ENCODE peak calls at places on chromosome 22, in nine cellular contexts. One of them, this sample, is unnamed.

GRCh38 chr22:27726344-27726725 is 75.2 kb downstream of the MN1 start:
- DNase-seq in psoas muscle: no peak
- DNase-seq in neural progenitor cell: no peak
- DNase-seq in fibroblast of the aortic adventitia: no peak
- DNase-seq in uterus: no peak
- DNase-seq in HFF-Myc: no peak
- DNase-seq in stomach: no peak
- DNase-seq in spleen: no peak
- DNase-seq in cardiac fibroblast: no peak
- DNase-seq in this sample: no peak

GRCh38 chr22:19987394-19988306 is 29.0 kb downstream of the ARVCF start:
- DNase-seq in psoas muscle: no peak
- DNase-seq in neural progenitor cell: no peak
- DNase-seq in fibroblast of the aortic adventitia: no peak
- DNase-seq in uterus: peak; percentile 53
- DNase-seq in HFF-Myc: no peak
- DNase-seq in stomach: no peak
- DNase-seq in spleen: no peak
- DNase-seq in cardiac fibroblast: no peak
- DNase-seq in this sample: no peak

GRCh38 chr22:21688706-21689381 is 23.0 kb downstream of the PPIL2 start:
- DNase-seq in psoas muscle: no peak
- DNase-seq in neural progenitor cell: no peak
- DNase-seq in fibroblast of the aortic adventitia: no peak
- DNase-seq in uterus: no peak
- DNase-seq in HFF-Myc: no peak
- DNase-seq in stomach: no peak
- DNase-seq in spleen: no peak
- DNase-seq in cardiac fibroblast: no peak
- DNase-seq in this sample: no peak

GRCh38 chr22:19740586-19740985 is 17.2 kb downstream of the GP1BB start:
- DNase-seq in psoas muscle: no peak
- DNase-seq in neural progenitor cell: no peak
- DNase-seq in fibroblast of the aortic adventitia: no peak
- DNase-seq in uterus: no peak
- DNase-seq in HFF-Myc: no peak
- DNase-seq in stomach: no peak
- DNase-seq in spleen: no peak
- DNase-seq in cardiac fibroblast: no peak
- DNase-seq in this sample: no peak

GRCh38 chr22:39361495-39361894 is 11.7 kb downstream of the SYNGR1 start:
- DNase-seq in psoas muscle: no peak
- DNase-seq in neural progenitor cell: no peak
- DNase-seq in fibroblast of the aortic adventitia: no peak
- DNase-seq in uterus: no peak
- DNase-seq in HFF-Myc: no peak
- DNase-seq in stomach: no peak
- DNase-seq in spleen: no peak
- DNase-seq in cardiac fibroblast: no peak
- DNase-seq in this sample: no peak

GRCh38 chr22:39520874-39521857 is 804 bp downstream of the ATF4 start:
- DNase-seq in psoas muscle: peak; percentile 86
- DNase-seq in neural progenitor cell: peak; percentile 71
- DNase-seq in fibroblast of the aortic adventitia: peak; percentile 72
- DNase-seq in uterus: peak; percentile 85
- DNase-seq in HFF-Myc: no peak
- DNase-seq in stomach: peak; percentile 77
- DNase-seq in spleen: peak; percentile 96
- DNase-seq in cardiac fibroblast: peak; percentile 88
- DNase-seq in this sample: peak; percentile 93

GRCh38 chr22:44159811-44160210 is 20.9 kb upstream of the PARVG start:
- DNase-seq in psoas muscle: no peak
- DNase-seq in neural progenitor cell: no peak
- DNase-seq in fibroblast of the aortic adventitia: peak; percentile 42
- DNase-seq in uterus: no peak
- DNase-seq in HFF-Myc: no peak
- DNase-seq in stomach: no peak
- DNase-seq in spleen: no peak
- DNase-seq in cardiac fibroblast: no peak
- DNase-seq in this sample: no peak

GRCh38 chr22:35887296-35887875 is 141.2 kb downstream of the RBFOX2 start:
- DNase-seq in psoas muscle: no peak
- DNase-seq in neural progenitor cell: no peak
- DNase-seq in fibroblast of the aortic adventitia: no peak
- DNase-seq in uterus: no peak
- DNase-seq in HFF-Myc: no peak
- DNase-seq in stomach: no peak
- DNase-seq in spleen: no peak
- DNase-seq in cardiac fibroblast: no peak
- DNase-seq in this sample: no peak

GRCh38 chr22:23789638-23790037 is 2.9 kb downstream of the SMARCB1 start:
- DNase-seq in psoas muscle: no peak
- DNase-seq in neural progenitor cell: no peak
- DNase-seq in fibroblast of the aortic adventitia: no peak
- DNase-seq in uterus: no peak
- DNase-seq in HFF-Myc: no peak
- DNase-seq in stomach: no peak
- DNase-seq in spleen: peak; percentile 24
- DNase-seq in cardiac fibroblast: no peak
- DNase-seq in this sample: peak; percentile 60

GRCh38 chr22:32901925-32902324 is 100.4 kb downstream of the TIMP3 start:
- DNase-seq in psoas muscle: no peak
- DNase-seq in neural progenitor cell: no peak
- DNase-seq in fibroblast of the aortic adventitia: no peak
- DNase-seq in uterus: no peak
- DNase-seq in HFF-Myc: no peak
- DNase-seq in stomach: no peak
- DNase-seq in spleen: no peak
- DNase-seq in cardiac fibroblast: no peak
- DNase-seq in this sample: no peak

GRCh38 chr22:41369089-41369745 is 12.5 kb upstream of the TEF start:
- DNase-seq in psoas muscle: no peak
- DNase-seq in neural progenitor cell: no peak
- DNase-seq in fibroblast of the aortic adventitia: no peak
- DNase-seq in uterus: no peak
- DNase-seq in HFF-Myc: no peak
- DNase-seq in stomach: no peak
- DNase-seq in spleen: no peak
- DNase-seq in cardiac fibroblast: no peak
- DNase-seq in this sample: no peak

GRCh38 chr22:35076648-35077047 is 10.7 kb downstream of the ISX start:
- DNase-seq in psoas muscle: no peak
- DNase-seq in neural progenitor cell: no peak
- DNase-seq in fibroblast of the aortic adventitia: no peak
- DNase-seq in uterus: no peak
- DNase-seq in HFF-Myc: no peak
- DNase-seq in stomach: no peak
- DNase-seq in spleen: no peak
- DNase-seq in cardiac fibroblast: no peak
- DNase-seq in this sample: no peak

GRCh38 chr22:44206696-44207095 is 26.0 kb downstream of the PARVG start:
- DNase-seq in psoas muscle: no peak
- DNase-seq in neural progenitor cell: no peak
- DNase-seq in fibroblast of the aortic adventitia: no peak
- DNase-seq in uterus: no peak
- DNase-seq in HFF-Myc: no peak
- DNase-seq in stomach: no peak
- DNase-seq in spleen: no peak
- DNase-seq in cardiac fibroblast: no peak
- DNase-seq in this sample: no peak

DNA sequence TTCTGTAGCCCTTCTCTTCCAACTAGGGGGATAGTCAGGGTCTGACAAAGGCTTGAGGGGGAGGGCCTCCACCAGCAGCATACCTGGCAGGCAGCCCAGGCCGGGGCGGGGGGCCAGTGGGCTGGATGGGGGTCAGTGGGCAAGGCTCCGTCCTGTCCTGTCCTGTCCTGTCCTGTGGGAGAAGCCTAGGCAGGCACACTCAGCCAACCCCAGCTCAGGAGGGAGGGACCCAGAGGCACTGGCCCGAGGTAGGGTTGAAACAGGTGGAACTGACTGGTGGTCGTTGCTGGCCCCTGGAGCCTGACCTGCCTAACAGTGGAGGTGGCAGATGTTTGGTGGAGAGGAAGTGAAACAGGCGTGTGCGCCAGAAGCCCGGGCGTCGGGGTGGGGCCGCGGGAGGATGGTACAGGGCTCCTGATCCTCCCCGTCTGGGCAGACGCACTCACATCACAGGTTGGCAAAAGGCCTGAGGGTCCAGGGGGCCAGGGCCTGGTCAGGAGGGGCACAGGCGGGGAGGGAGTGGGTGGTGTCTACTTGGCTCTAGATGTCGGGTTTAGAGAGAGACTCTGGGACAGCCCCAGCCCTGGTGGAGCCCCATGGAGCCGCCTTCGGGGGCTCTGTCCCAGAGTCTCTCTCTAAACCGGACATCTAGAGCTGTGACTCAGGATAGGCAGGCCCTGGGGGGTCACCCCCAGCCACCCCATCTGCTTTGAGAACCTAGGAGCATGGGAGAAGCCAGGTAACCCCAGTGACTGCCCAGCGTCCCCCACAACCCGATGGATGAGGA is 32.5 kb upstream of the GRAMD4 start:
- DNase-seq in psoas muscle: no peak
- DNase-seq in neural progenitor cell: no peak
- DNase-seq in fibroblast of the aortic adventitia: no peak
- DNase-seq in uterus: no peak
- DNase-seq in HFF-Myc: no peak
- DNase-seq in stomach: no peak
- DNase-seq in spleen: peak; percentile 96
- DNase-seq in cardiac fibroblast: no peak
- DNase-seq in this sample: no peak
- H3K4me3 ChIP-seq in psoas muscle: no peak overlapping the region
- H3K4me3 ChIP-seq in neural progenitor cell: no peak overlapping the region
- H3K4me3 ChIP-seq in fibroblast of the aortic adventitia: no peak overlapping the region
- H3K4me3 ChIP-seq in uterus: no peak overlapping the region
- H3K4me3 ChIP-seq in HFF-Myc: no peak overlapping the region
- H3K4me3 ChIP-seq in stomach: no peak overlapping the region
- H3K4me3 ChIP-seq in spleen: peak overlapping the region; percentile 61
- H3K4me3 ChIP-seq in cardiac fibroblast: no peak overlapping the region
- H3K4me3 ChIP-seq in this sample: no peak overlapping the region

GRCh38 chr22:37618072-37618656 is 9.5 kb downstream of the GGA1 start:
- DNase-seq in psoas muscle: no peak
- DNase-seq in neural progenitor cell: no peak
- DNase-seq in fibroblast of the aortic adventitia: no peak
- DNase-seq in uterus: no peak
- DNase-seq in HFF-Myc: no peak
- DNase-seq in stomach: no peak
- DNase-seq in spleen: peak; percentile 83
- DNase-seq in cardiac fibroblast: no peak
- DNase-seq in this sample: no peak
- TF ChIP-seq CTCF in psoas muscle: no peak
- TF ChIP-seq CTCF in neural progenitor cell: no peak
- TF ChIP-seq CTCF in fibroblast of the aortic adventitia: no peak
- TF ChIP-seq CTCF in uterus: no peak
- TF ChIP-seq CTCF in HFF-Myc: no peak
- TF ChIP-seq CTCF in stomach: no peak
- TF ChIP-seq CTCF in spleen: no peak
- TF ChIP-seq CTCF in cardiac fibroblast: no peak
- TF ChIP-seq CTCF in this sample: no peak

GRCh38 chr22:25940479-25940878 is 198.5 kb downstream of the MYO18B start:
- DNase-seq in psoas muscle: no peak
- DNase-seq in neural progenitor cell: no peak
- DNase-seq in fibroblast of the aortic adventitia: no peak
- DNase-seq in uterus: no peak
- DNase-seq in HFF-Myc: no peak
- DNase-seq in stomach: no peak
- DNase-seq in spleen: no peak
- DNase-seq in cardiac fibroblast: no peak
- DNase-seq in this sample: no peak

GRCh38 chr22:25933158-25933788 is 191.3 kb downstream of the MYO18B start:
- DNase-seq in psoas muscle: no peak
- DNase-seq in neural progenitor cell: no peak
- DNase-seq in fibroblast of the aortic adventitia: no peak
- DNase-seq in uterus: no peak
- DNase-seq in HFF-Myc: no peak
- DNase-seq in stomach: no peak
- DNase-seq in spleen: no peak
- DNase-seq in cardiac fibroblast: no peak
- DNase-seq in this sample: no peak

GRCh38 chr22:25939384-25939783 is 197.4 kb downstream of the MYO18B start:
- DNase-seq in psoas muscle: no peak
- DNase-seq in neural progenitor cell: no peak
- DNase-seq in fibroblast of the aortic adventitia: no peak
- DNase-seq in uterus: no peak
- DNase-seq in HFF-Myc: no peak
- DNase-seq in stomach: no peak
- DNase-seq in spleen: no peak
- DNase-seq in cardiac fibroblast: no peak
- DNase-seq in this sample: no peak

GRCh38 chr22:25930710-25931353 is 188.8 kb downstream of the MYO18B start:
- DNase-seq in psoas muscle: no peak
- DNase-seq in neural progenitor cell: no peak
- DNase-seq in fibroblast of the aortic adventitia: no peak
- DNase-seq in uterus: no peak
- DNase-seq in HFF-Myc: no peak
- DNase-seq in stomach: no peak
- DNase-seq in spleen: no peak
- DNase-seq in cardiac fibroblast: no peak
- DNase-seq in this sample: no peak

DNA sequence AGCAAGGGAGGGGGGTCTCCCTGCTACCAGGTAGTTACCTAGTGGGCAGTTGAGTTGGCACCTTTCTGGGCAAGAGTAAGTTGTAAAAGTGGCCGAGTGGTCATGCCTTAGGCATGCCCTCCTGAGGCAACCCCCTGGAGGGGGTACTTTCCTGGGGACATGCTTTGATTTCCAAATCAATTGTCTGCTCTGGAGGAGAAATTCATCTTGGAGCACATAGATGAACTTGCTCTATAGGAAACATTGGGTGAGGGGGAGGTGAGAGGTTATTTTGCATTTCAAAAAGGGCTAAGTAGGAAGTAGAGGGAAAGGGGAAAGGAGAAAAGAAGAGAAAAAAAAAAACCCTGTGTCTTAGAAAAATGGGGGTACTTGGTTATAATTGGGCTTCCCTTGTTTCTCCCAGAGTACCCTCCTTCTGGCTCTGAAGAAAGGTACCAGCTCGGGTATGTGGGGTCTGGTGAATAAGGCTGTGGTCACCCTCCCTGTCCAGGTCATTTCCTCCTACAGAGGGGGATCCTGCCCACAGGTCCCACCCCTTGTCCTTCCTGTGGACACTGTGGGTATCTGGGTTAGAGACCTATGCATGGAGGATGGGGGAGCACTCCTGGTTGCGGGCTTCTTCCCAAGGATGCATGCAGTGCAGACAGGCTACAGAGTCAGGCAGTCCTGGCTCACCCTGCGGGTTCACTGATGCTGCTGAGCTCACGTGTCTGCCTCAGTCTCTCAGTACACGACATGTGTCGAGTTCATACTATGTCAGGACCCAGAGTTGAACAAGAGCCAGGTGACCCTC is 193.5 kb downstream of the MYO18B start:
- DNase-seq in psoas muscle: no peak
- DNase-seq in neural progenitor cell: no peak
- DNase-seq in fibroblast of the aortic adventitia: no peak
- DNase-seq in uterus: no peak
- DNase-seq in HFF-Myc: no peak
- DNase-seq in stomach: no peak
- DNase-seq in spleen: no peak
- DNase-seq in cardiac fibroblast: no peak
- DNase-seq in this sample: no peak
- H3K4me3 ChIP-seq in psoas muscle: no peak overlapping the region
- H3K4me3 ChIP-seq in neural progenitor cell: no peak overlapping the region
- H3K4me3 ChIP-seq in fibroblast of the aortic adventitia: no peak overlapping the region
- H3K4me3 ChIP-seq in uterus: no peak overlapping the region
- H3K4me3 ChIP-seq in HFF-Myc: no peak overlapping the region
- H3K4me3 ChIP-seq in stomach: no peak overlapping the region
- H3K4me3 ChIP-seq in spleen: no peak overlapping the region
- H3K4me3 ChIP-seq in cardiac fibroblast: no peak overlapping the region
- H3K4me3 ChIP-seq in this sample: no peak overlapping the region

GRCh38 chr22:37098976-37099577 is 10.4 kb downstream of the TMPRSS6 start:
- DNase-seq in psoas muscle: no peak
- DNase-seq in neural progenitor cell: peak; percentile 42
- DNase-seq in fibroblast of the aortic adventitia: no peak
- DNase-seq in uterus: no peak
- DNase-seq in HFF-Myc: no peak
- DNase-seq in stomach: no peak
- DNase-seq in spleen: no peak
- DNase-seq in cardiac fibroblast: no peak
- DNase-seq in this sample: no peak
- TF ChIP-seq CTCF in psoas muscle: no peak
- TF ChIP-seq CTCF in neural progenitor cell: peak; percentile 42
- TF ChIP-seq CTCF in fibroblast of the aortic adventitia: peak; percentile 10
- TF ChIP-seq CTCF in uterus: no peak
- TF ChIP-seq CTCF in HFF-Myc: peak; percentile 29
- TF ChIP-seq CTCF in stomach: no peak
- TF ChIP-seq CTCF in spleen: no peak
- TF ChIP-seq CTCF in cardiac fibroblast: no peak
- TF ChIP-seq CTCF in this sample: peak; percentile 3